ENCODE peak calls at places on chromosomes 2 and 18, in seven cellular contexts. One of them, this sample, is unnamed.

GRCh38 chr2:234686088-234686890 is 189.4 kb upstream of the ARL4C start:
- DNase-seq in mesendoderm: peak; percentile 98
- DNase-seq in A549: no peak
- DNase-seq in OCI-LY7: no peak
- DNase-seq in tibial artery: no peak
- DNase-seq in heart left ventricle: no peak
- DNase-seq in CD8-positive, alpha-beta T cell: no peak
- DNase-seq in this sample: no peak

GRCh38 chr2:219736196-219736595 is 108.8 kb downstream of the SLC4A3 start:
- DNase-seq in mesendoderm: peak; percentile 82
- DNase-seq in A549: peak; percentile 40
- DNase-seq in OCI-LY7: peak; percentile 37
- DNase-seq in tibial artery: no peak
- DNase-seq in heart left ventricle: no peak
- DNase-seq in CD8-positive, alpha-beta T cell: no peak
- DNase-seq in this sample: no peak

GRCh38 chr18:56516769-56517168 is 121.6 kb downstream of the TXNL1 start:
- DNase-seq in mesendoderm: no peak
- DNase-seq in A549: no peak
- DNase-seq in OCI-LY7: no peak
- DNase-seq in tibial artery: no peak
- DNase-seq in heart left ventricle: no peak
- DNase-seq in CD8-positive, alpha-beta T cell: no peak
- DNase-seq in this sample: peak; percentile 37

GRCh38 chr2:29502452-29502851 is 387.2 kb downstream of the CLIP4 start:
- DNase-seq in mesendoderm: no peak
- DNase-seq in A549: no peak
- DNase-seq in OCI-LY7: no peak
- DNase-seq in tibial artery: no peak
- DNase-seq in heart left ventricle: no peak
- DNase-seq in CD8-positive, alpha-beta T cell: no peak
- DNase-seq in this sample: no peak

GRCh38 chr2:190360561-190360960 is 17.2 kb downstream of the INPP1 start:
- DNase-seq in mesendoderm: no peak
- DNase-seq in A549: no peak
- DNase-seq in OCI-LY7: no peak
- DNase-seq in tibial artery: no peak
- DNase-seq in heart left ventricle: no peak
- DNase-seq in CD8-positive, alpha-beta T cell: no peak
- DNase-seq in this sample: no peak

GRCh38 chr2:152623076-152623740 is 94.1 kb downstream of the PRPF40A start:
- DNase-seq in mesendoderm: peak; percentile 54
- DNase-seq in A549: no peak
- DNase-seq in OCI-LY7: no peak
- DNase-seq in tibial artery: no peak
- DNase-seq in heart left ventricle: no peak
- DNase-seq in CD8-positive, alpha-beta T cell: no peak
- DNase-seq in this sample: no peak

GRCh38 chr2:101729521-101730190 is 32.1 kb downstream of the MAP4K4 start:
- DNase-seq in mesendoderm: no peak
- DNase-seq in A549: no peak
- DNase-seq in OCI-LY7: no peak
- DNase-seq in tibial artery: no peak
- DNase-seq in heart left ventricle: no peak
- DNase-seq in CD8-positive, alpha-beta T cell: no peak
- DNase-seq in this sample: no peak

GRCh38 chr2:42367835-42368234 is 6.8 kb upstream of the COX7A2L start:
- DNase-seq in mesendoderm: no peak
- DNase-seq in A549: no peak
- DNase-seq in OCI-LY7: no peak
- DNase-seq in tibial artery: no peak
- DNase-seq in heart left ventricle: no peak
- DNase-seq in CD8-positive, alpha-beta T cell: no peak
- DNase-seq in this sample: no peak

GRCh38 chr2:168336786-168337388 is 89.5 kb upstream of the STK39 start:
- DNase-seq in mesendoderm: peak; percentile 93
- DNase-seq in A549: no peak
- DNase-seq in OCI-LY7: peak; percentile 49
- DNase-seq in tibial artery: no peak
- DNase-seq in heart left ventricle: no peak
- DNase-seq in CD8-positive, alpha-beta T cell: peak; percentile 40
- DNase-seq in this sample: no peak

GRCh38 chr2:117801826-117802225 is 12.7 kb upstream of the DDX18 start:
- DNase-seq in mesendoderm: no peak
- DNase-seq in A549: no peak
- DNase-seq in OCI-LY7: no peak
- DNase-seq in tibial artery: no peak
- DNase-seq in heart left ventricle: no peak
- DNase-seq in CD8-positive, alpha-beta T cell: no peak
- DNase-seq in this sample: no peak

GRCh38 chr18:23887035-23887434 is 127.5 kb upstream of the TTC39C start:
- DNase-seq in mesendoderm: no peak
- DNase-seq in A549: no peak
- DNase-seq in OCI-LY7: no peak
- DNase-seq in tibial artery: no peak
- DNase-seq in heart left ventricle: no peak
- DNase-seq in CD8-positive, alpha-beta T cell: no peak
- DNase-seq in this sample: no peak

GRCh38 chr18:23884712-23885375 is 129.7 kb upstream of the TTC39C start:
- DNase-seq in mesendoderm: no peak
- DNase-seq in A549: no peak
- DNase-seq in OCI-LY7: no peak
- DNase-seq in tibial artery: no peak
- DNase-seq in heart left ventricle: no peak
- DNase-seq in CD8-positive, alpha-beta T cell: no peak
- DNase-seq in this sample: no peak

GRCh38 chr18:23883277-23883790 is 131.2 kb upstream of the TTC39C start:
- DNase-seq in mesendoderm: no peak
- DNase-seq in A549: no peak
- DNase-seq in OCI-LY7: no peak
- DNase-seq in tibial artery: peak; percentile 81
- DNase-seq in heart left ventricle: no peak
- DNase-seq in CD8-positive, alpha-beta T cell: no peak
- DNase-seq in this sample: peak; percentile 67

GRCh38 chr18:23887493-23887892 is 127.1 kb upstream of the TTC39C start:
- DNase-seq in mesendoderm: no peak
- DNase-seq in A549: no peak
- DNase-seq in OCI-LY7: no peak
- DNase-seq in tibial artery: no peak
- DNase-seq in heart left ventricle: no peak
- DNase-seq in CD8-positive, alpha-beta T cell: no peak
- DNase-seq in this sample: no peak

DNA sequence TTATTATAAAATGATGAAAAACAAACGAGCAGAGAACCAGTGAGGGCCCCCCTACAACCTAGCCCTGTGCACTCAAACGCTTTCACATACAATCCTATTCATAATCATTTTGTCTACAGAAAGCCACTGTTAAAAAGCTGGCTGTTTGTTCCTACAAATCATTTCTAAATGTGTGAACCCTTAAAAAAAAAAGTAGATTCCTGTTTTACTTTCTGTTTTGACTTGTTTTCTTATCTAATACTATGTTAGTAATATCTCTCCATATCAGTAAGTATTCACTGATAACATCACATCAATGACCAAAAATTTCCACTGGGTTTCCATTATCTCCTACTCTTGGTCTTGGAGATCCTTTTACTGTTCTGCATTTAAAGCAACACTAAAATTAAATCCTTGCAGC is 128.8 kb upstream of the TTC39C start:
- DNase-seq in mesendoderm: peak; percentile 56
- DNase-seq in A549: no peak
- DNase-seq in OCI-LY7: no peak
- DNase-seq in tibial artery: no peak
- DNase-seq in heart left ventricle: no peak
- DNase-seq in CD8-positive, alpha-beta T cell: no peak
- DNase-seq in this sample: no peak
- H3K27ac ChIP-seq in mesendoderm: no peak overlapping the region
- H3K27ac ChIP-seq in A549: no peak overlapping the region
- H3K27ac ChIP-seq in OCI-LY7: no peak overlapping the region
- H3K27ac ChIP-seq in tibial artery: no peak overlapping the region
- H3K27ac ChIP-seq in heart left ventricle: no peak overlapping the region
- H3K27ac ChIP-seq in CD8-positive, alpha-beta T cell: no peak overlapping the region
- H3K27ac ChIP-seq in this sample: no peak overlapping the region

DNA sequence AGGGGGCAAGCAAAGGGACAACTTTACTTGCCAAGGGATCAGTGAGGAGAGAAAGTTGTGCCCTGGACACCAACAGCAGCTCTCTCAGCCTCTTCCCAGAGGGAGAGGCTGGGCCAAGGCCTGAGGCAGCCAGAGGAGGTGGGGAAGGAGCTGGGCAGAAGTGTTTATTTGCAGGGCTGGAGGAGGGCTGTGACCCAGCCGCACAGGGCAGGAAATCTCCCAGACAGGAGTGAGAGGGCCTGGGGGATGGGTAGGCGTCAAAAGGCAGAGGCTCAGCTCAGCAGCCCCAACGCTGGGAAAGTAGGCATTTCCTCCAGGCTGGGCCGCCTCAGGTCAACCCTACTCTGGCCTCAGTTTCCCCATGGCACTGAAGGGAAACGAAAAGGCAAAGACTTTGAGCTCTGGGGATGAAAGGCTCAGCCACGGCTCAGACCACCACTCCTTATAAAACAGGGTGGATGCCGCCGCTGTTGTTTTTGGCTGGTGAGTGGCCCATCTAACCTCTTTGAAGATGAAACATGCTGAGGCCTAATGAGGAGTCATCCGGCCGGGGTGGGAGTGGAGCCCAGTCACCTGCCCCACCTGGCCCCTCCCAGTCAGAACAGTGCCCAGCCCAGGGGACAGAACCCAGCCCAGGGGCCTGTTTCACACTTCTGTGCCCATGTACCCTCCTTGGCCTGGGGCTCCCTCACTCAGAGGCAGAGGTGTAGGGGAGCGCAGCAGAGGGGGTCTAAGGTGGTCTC is 21.9 kb upstream of the SEMA4C start:
- DNase-seq in mesendoderm: peak; percentile 93
- DNase-seq in A549: no peak
- DNase-seq in OCI-LY7: no peak
- DNase-seq in tibial artery: no peak
- DNase-seq in heart left ventricle: no peak
- DNase-seq in CD8-positive, alpha-beta T cell: peak; percentile 50
- DNase-seq in this sample: no peak
- H3K4me1 ChIP-seq in mesendoderm: peaks cover 12% of the 10 kb centered on the region
- H3K4me1 ChIP-seq in A549: peaks cover 8% of the 10 kb centered on the region
- H3K4me1 ChIP-seq in OCI-LY7: peaks cover 36% of the 10 kb centered on the region
- H3K4me1 ChIP-seq in tibial artery: peaks cover 4% of the 10 kb centered on the region
- H3K4me1 ChIP-seq in heart left ventricle: no peaks in the 10 kb centered on the region
- H3K4me1 ChIP-seq in CD8-positive, alpha-beta T cell: peaks cover 41% of the 10 kb centered on the region
- H3K4me1 ChIP-seq in this sample: peaks cover 73% of the 10 kb centered on the region

DNA sequence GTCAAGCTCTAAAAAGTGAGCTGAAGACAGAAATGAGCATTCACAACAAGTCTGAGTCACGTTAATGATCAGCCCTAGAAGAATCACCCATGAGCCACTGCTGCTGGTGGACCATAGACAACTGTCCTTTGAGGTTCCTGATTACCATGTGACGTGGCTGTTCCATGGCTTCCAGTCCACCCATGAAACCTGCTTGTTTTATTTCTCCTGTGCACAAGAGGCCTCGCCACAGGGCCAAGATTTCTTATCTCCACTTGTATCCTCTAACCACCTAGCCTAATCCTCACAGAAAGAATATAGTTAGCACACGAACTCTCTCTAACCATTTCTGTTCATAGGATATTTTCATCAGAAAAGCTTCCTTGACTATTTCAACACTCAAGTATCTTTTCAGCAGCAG is 242.7 kb downstream of the MREG start:
- DNase-seq in mesendoderm: no peak
- DNase-seq in A549: no peak
- DNase-seq in OCI-LY7: no peak
- DNase-seq in tibial artery: no peak
- DNase-seq in heart left ventricle: no peak
- DNase-seq in CD8-positive, alpha-beta T cell: no peak
- DNase-seq in this sample: no peak
- H3K27ac ChIP-seq in mesendoderm: no peak overlapping the region
- H3K27ac ChIP-seq in A549: peak overlapping the region; percentile 84
- H3K27ac ChIP-seq in OCI-LY7: no peak overlapping the region
- H3K27ac ChIP-seq in tibial artery: peak overlapping the region; percentile 20
- H3K27ac ChIP-seq in heart left ventricle: no peak overlapping the region
- H3K27ac ChIP-seq in CD8-positive, alpha-beta T cell: no peak overlapping the region
- H3K27ac ChIP-seq in this sample: no peak overlapping the region

GRCh38 chr2:1609706-1610485 is 134.4 kb downstream of the PXDN start:
- DNase-seq in mesendoderm: no peak
- DNase-seq in A549: no peak
- DNase-seq in OCI-LY7: peak; percentile 50
- DNase-seq in tibial artery: no peak
- DNase-seq in heart left ventricle: no peak
- DNase-seq in CD8-positive, alpha-beta T cell: no peak
- DNase-seq in this sample: no peak
- H3K4me1 ChIP-seq in mesendoderm: peaks cover 17% of the 10 kb centered on the region
- H3K4me1 ChIP-seq in A549: no peaks in the 10 kb centered on the region
- H3K4me1 ChIP-seq in OCI-LY7: peaks cover 27% of the 10 kb centered on the region
- H3K4me1 ChIP-seq in tibial artery: no peaks in the 10 kb centered on the region
- H3K4me1 ChIP-seq in heart left ventricle: peaks cover 9% of the 10 kb centered on the region
- H3K4me1 ChIP-seq in CD8-positive, alpha-beta T cell: no peaks in the 10 kb centered on the region
- H3K4me1 ChIP-seq in this sample: no peaks in the 10 kb centered on the region

DNA sequence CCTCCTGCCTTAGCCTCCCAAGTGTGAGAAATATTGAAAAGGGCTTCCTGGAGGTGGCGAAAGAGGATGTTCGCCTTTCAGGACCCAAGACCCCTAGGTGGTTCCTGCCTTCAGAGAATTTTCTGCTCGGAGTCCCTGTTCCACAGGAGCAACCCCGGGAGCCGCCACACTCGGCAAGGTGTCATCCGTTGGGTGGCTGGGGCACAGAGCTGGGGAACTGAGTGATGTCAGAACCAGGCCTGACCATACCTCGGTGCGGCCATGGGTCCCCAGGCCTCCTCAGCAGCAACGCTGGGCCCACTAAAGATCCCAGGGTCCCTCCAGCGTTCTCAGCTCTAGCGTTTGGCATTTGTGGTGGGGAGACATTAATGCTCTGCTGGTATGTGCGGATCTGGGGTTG is 23.7 kb upstream of the TAF1B start:
- DNase-seq in mesendoderm: no peak
- DNase-seq in A549: no peak
- DNase-seq in OCI-LY7: no peak
- DNase-seq in tibial artery: no peak
- DNase-seq in heart left ventricle: no peak
- DNase-seq in CD8-positive, alpha-beta T cell: no peak
- DNase-seq in this sample: no peak
- H3K27ac ChIP-seq in mesendoderm: no peak overlapping the region
- H3K27ac ChIP-seq in A549: peak overlapping the region; percentile 44
- H3K27ac ChIP-seq in OCI-LY7: no peak overlapping the region
- H3K27ac ChIP-seq in tibial artery: no peak overlapping the region
- H3K27ac ChIP-seq in heart left ventricle: no peak overlapping the region
- H3K27ac ChIP-seq in CD8-positive, alpha-beta T cell: no peak overlapping the region
- H3K27ac ChIP-seq in this sample: no peak overlapping the region